ENCODE peak calls at places on chromosomes 12 and 14, in eight cellular contexts. One of them, this sample, is unnamed.

GRCh38 chr12:6788972-6789905 is at the start of gene CD4:
- DNase-seq in T-helper 17 cell: peak
- DNase-seq in A673: no peak
- DNase-seq in stimulated activated CD4-positive, alpha-beta T cell treated with anti-CD3 and anti-CD28 coated beads, Interleukin-1b, Interleukin-23, amount 100 ng/mL, for 24 hours: peak
- DNase-seq in lung microvascular endothelial cell: no peak
- DNase-seq in progenitor cell of endocrine pancreas: no peak
- DNase-seq in EH: peak
- DNase-seq in amniotic stem cell: no peak
- DNase-seq in this sample: peak

GRCh38 chr12:1879633-1880032 is 38.8 kb downstream of the CACNA2D4 start:
- DNase-seq in T-helper 17 cell: no peak
- DNase-seq in A673: no peak
- DNase-seq in stimulated activated CD4-positive, alpha-beta T cell treated with anti-CD3 and anti-CD28 coated beads, Interleukin-1b, Interleukin-23, amount 100 ng/mL, for 24 hours: no peak
- DNase-seq in lung microvascular endothelial cell: no peak
- DNase-seq in progenitor cell of endocrine pancreas: no peak
- DNase-seq in EH: no peak
- DNase-seq in amniotic stem cell: no peak
- DNase-seq in this sample: no peak

GRCh38 chr12:83161451-83161850 is 474.7 kb downstream of the TMTC2 start:
- DNase-seq in T-helper 17 cell: no peak
- DNase-seq in A673: no peak
- DNase-seq in stimulated activated CD4-positive, alpha-beta T cell treated with anti-CD3 and anti-CD28 coated beads, Interleukin-1b, Interleukin-23, amount 100 ng/mL, for 24 hours: no peak
- DNase-seq in lung microvascular endothelial cell: no peak
- DNase-seq in progenitor cell of endocrine pancreas: no peak
- DNase-seq in EH: no peak
- DNase-seq in amniotic stem cell: no peak
- DNase-seq in this sample: no peak

GRCh38 chr12:20264608-20265114 is 103.7 kb upstream of the PDE3A start:
- DNase-seq in T-helper 17 cell: no peak
- DNase-seq in A673: no peak
- DNase-seq in stimulated activated CD4-positive, alpha-beta T cell treated with anti-CD3 and anti-CD28 coated beads, Interleukin-1b, Interleukin-23, amount 100 ng/mL, for 24 hours: no peak
- DNase-seq in lung microvascular endothelial cell: no peak
- DNase-seq in progenitor cell of endocrine pancreas: no peak
- DNase-seq in EH: peak
- DNase-seq in amniotic stem cell: no peak
- DNase-seq in this sample: no peak

GRCh38 chr12:106840217-106840616 is 65.7 kb downstream of the RIC8B start:
- DNase-seq in T-helper 17 cell: no peak
- DNase-seq in A673: peak
- DNase-seq in stimulated activated CD4-positive, alpha-beta T cell treated with anti-CD3 and anti-CD28 coated beads, Interleukin-1b, Interleukin-23, amount 100 ng/mL, for 24 hours: no peak
- DNase-seq in lung microvascular endothelial cell: peak
- DNase-seq in progenitor cell of endocrine pancreas: no peak
- DNase-seq in EH: peak
- DNase-seq in amniotic stem cell: no peak
- DNase-seq in this sample: no peak

GRCh38 chr14:99733551-99734405 is 49.7 kb downstream of the CYP46A1 start:
- DNase-seq in T-helper 17 cell: peak
- DNase-seq in A673: no peak
- DNase-seq in stimulated activated CD4-positive, alpha-beta T cell treated with anti-CD3 and anti-CD28 coated beads, Interleukin-1b, Interleukin-23, amount 100 ng/mL, for 24 hours: no peak
- DNase-seq in lung microvascular endothelial cell: peak
- DNase-seq in progenitor cell of endocrine pancreas: no peak
- DNase-seq in EH: no peak
- DNase-seq in amniotic stem cell: no peak
- DNase-seq in this sample: peak

GRCh38 chr12:101663298-101663697 is 34.1 kb upstream of the CHPT1 start:
- DNase-seq in T-helper 17 cell: no peak
- DNase-seq in A673: no peak
- DNase-seq in stimulated activated CD4-positive, alpha-beta T cell treated with anti-CD3 and anti-CD28 coated beads, Interleukin-1b, Interleukin-23, amount 100 ng/mL, for 24 hours: no peak
- DNase-seq in lung microvascular endothelial cell: no peak
- DNase-seq in progenitor cell of endocrine pancreas: no peak
- DNase-seq in EH: no peak
- DNase-seq in amniotic stem cell: no peak
- DNase-seq in this sample: no peak

GRCh38 chr12:49776413-49776812 is 35.1 kb downstream of the TMBIM6 start:
- DNase-seq in T-helper 17 cell: peak
- DNase-seq in A673: peak
- DNase-seq in stimulated activated CD4-positive, alpha-beta T cell treated with anti-CD3 and anti-CD28 coated beads, Interleukin-1b, Interleukin-23, amount 100 ng/mL, for 24 hours: peak
- DNase-seq in lung microvascular endothelial cell: peak
- DNase-seq in progenitor cell of endocrine pancreas: no peak
- DNase-seq in EH: peak
- DNase-seq in amniotic stem cell: peak
- DNase-seq in this sample: peak

GRCh38 chr14:91004987-91005386 is 55.5 kb downstream of the RPS6KA5 start:
- DNase-seq in T-helper 17 cell: no peak
- DNase-seq in A673: no peak
- DNase-seq in stimulated activated CD4-positive, alpha-beta T cell treated with anti-CD3 and anti-CD28 coated beads, Interleukin-1b, Interleukin-23, amount 100 ng/mL, for 24 hours: no peak
- DNase-seq in lung microvascular endothelial cell: no peak
- DNase-seq in progenitor cell of endocrine pancreas: no peak
- DNase-seq in EH: no peak
- DNase-seq in amniotic stem cell: no peak
- DNase-seq in this sample: no peak

GRCh38 chr14:95701846-95702221 is 12.1 kb downstream of the TCL1A start:
- DNase-seq in T-helper 17 cell: no peak
- DNase-seq in A673: peak
- DNase-seq in stimulated activated CD4-positive, alpha-beta T cell treated with anti-CD3 and anti-CD28 coated beads, Interleukin-1b, Interleukin-23, amount 100 ng/mL, for 24 hours: no peak
- DNase-seq in lung microvascular endothelial cell: peak
- DNase-seq in progenitor cell of endocrine pancreas: no peak
- DNase-seq in EH: peak
- DNase-seq in amniotic stem cell: no peak
- DNase-seq in this sample: no peak

GRCh38 chr14:52111583-52111982 is 42.7 kb upstream of the NID2 start:
- DNase-seq in T-helper 17 cell: no peak
- DNase-seq in A673: no peak
- DNase-seq in stimulated activated CD4-positive, alpha-beta T cell treated with anti-CD3 and anti-CD28 coated beads, Interleukin-1b, Interleukin-23, amount 100 ng/mL, for 24 hours: no peak
- DNase-seq in lung microvascular endothelial cell: no peak
- DNase-seq in progenitor cell of endocrine pancreas: no peak
- DNase-seq in EH: peak
- DNase-seq in amniotic stem cell: no peak
- DNase-seq in this sample: no peak

GRCh38 chr14:94710731-94711130 is 59.2 kb downstream of the GSC start:
- DNase-seq in T-helper 17 cell: no peak
- DNase-seq in A673: no peak
- DNase-seq in stimulated activated CD4-positive, alpha-beta T cell treated with anti-CD3 and anti-CD28 coated beads, Interleukin-1b, Interleukin-23, amount 100 ng/mL, for 24 hours: no peak
- DNase-seq in lung microvascular endothelial cell: no peak
- DNase-seq in progenitor cell of endocrine pancreas: no peak
- DNase-seq in EH: no peak
- DNase-seq in amniotic stem cell: no peak
- DNase-seq in this sample: no peak

GRCh38 chr14:38297681-38298080 is 41.8 kb upstream of the CLEC14A start:
- DNase-seq in T-helper 17 cell: no peak
- DNase-seq in A673: no peak
- DNase-seq in stimulated activated CD4-positive, alpha-beta T cell treated with anti-CD3 and anti-CD28 coated beads, Interleukin-1b, Interleukin-23, amount 100 ng/mL, for 24 hours: no peak
- DNase-seq in lung microvascular endothelial cell: peak
- DNase-seq in progenitor cell of endocrine pancreas: no peak
- DNase-seq in EH: peak
- DNase-seq in amniotic stem cell: no peak
- DNase-seq in this sample: no peak

GRCh38 chr14:98501335-98501734 is 770.7 kb downstream of the BCL11B start:
- DNase-seq in T-helper 17 cell: no peak
- DNase-seq in A673: no peak
- DNase-seq in stimulated activated CD4-positive, alpha-beta T cell treated with anti-CD3 and anti-CD28 coated beads, Interleukin-1b, Interleukin-23, amount 100 ng/mL, for 24 hours: no peak
- DNase-seq in lung microvascular endothelial cell: no peak
- DNase-seq in progenitor cell of endocrine pancreas: no peak
- DNase-seq in EH: no peak
- DNase-seq in amniotic stem cell: no peak
- DNase-seq in this sample: no peak

GRCh38 chr12:57454566-57455373 is at the start of gene INHBE:
- DNase-seq in T-helper 17 cell: no peak
- DNase-seq in A673: peak
- DNase-seq in stimulated activated CD4-positive, alpha-beta T cell treated with anti-CD3 and anti-CD28 coated beads, Interleukin-1b, Interleukin-23, amount 100 ng/mL, for 24 hours: no peak
- DNase-seq in lung microvascular endothelial cell: no peak
- DNase-seq in progenitor cell of endocrine pancreas: no peak
- DNase-seq in EH: peak
- DNase-seq in amniotic stem cell: no peak
- DNase-seq in this sample: no peak

GRCh38 chr12:114166360-114166759 is 200.2 kb upstream of the RBM19 start:
- DNase-seq in T-helper 17 cell: no peak
- DNase-seq in A673: peak
- DNase-seq in stimulated activated CD4-positive, alpha-beta T cell treated with anti-CD3 and anti-CD28 coated beads, Interleukin-1b, Interleukin-23, amount 100 ng/mL, for 24 hours: no peak
- DNase-seq in lung microvascular endothelial cell: no peak
- DNase-seq in progenitor cell of endocrine pancreas: peak
- DNase-seq in EH: peak
- DNase-seq in amniotic stem cell: peak
- DNase-seq in this sample: no peak

GRCh38 chr14:58638231-58639205 is 756 bp downstream of the DACT1 start:
- DNase-seq in T-helper 17 cell: no peak
- DNase-seq in A673: peak
- DNase-seq in stimulated activated CD4-positive, alpha-beta T cell treated with anti-CD3 and anti-CD28 coated beads, Interleukin-1b, Interleukin-23, amount 100 ng/mL, for 24 hours: no peak
- DNase-seq in lung microvascular endothelial cell: peak
- DNase-seq in progenitor cell of endocrine pancreas: no peak
- DNase-seq in EH: peak
- DNase-seq in amniotic stem cell: no peak
- DNase-seq in this sample: peak

GRCh38 chr14:100628225-100628624 is 41.0 kb upstream of the BEGAIN start:
- DNase-seq in T-helper 17 cell: no peak
- DNase-seq in A673: no peak
- DNase-seq in stimulated activated CD4-positive, alpha-beta T cell treated with anti-CD3 and anti-CD28 coated beads, Interleukin-1b, Interleukin-23, amount 100 ng/mL, for 24 hours: no peak
- DNase-seq in lung microvascular endothelial cell: no peak
- DNase-seq in progenitor cell of endocrine pancreas: no peak
- DNase-seq in EH: no peak
- DNase-seq in amniotic stem cell: no peak
- DNase-seq in this sample: no peak

GRCh38 chr12:129871991-129872969 is 31.5 kb downstream of the TMEM132D start:
- DNase-seq in T-helper 17 cell: no peak
- DNase-seq in A673: peak
- DNase-seq in stimulated activated CD4-positive, alpha-beta T cell treated with anti-CD3 and anti-CD28 coated beads, Interleukin-1b, Interleukin-23, amount 100 ng/mL, for 24 hours: no peak
- DNase-seq in lung microvascular endothelial cell: no peak
- DNase-seq in progenitor cell of endocrine pancreas: no peak
- DNase-seq in EH: no peak
- DNase-seq in amniotic stem cell: no peak
- DNase-seq in this sample: no peak

GRCh38 chr12:52570511-52570910 is 3.1 kb downstream of the KRT74 start:
- DNase-seq in T-helper 17 cell: no peak
- DNase-seq in A673: no peak
- DNase-seq in stimulated activated CD4-positive, alpha-beta T cell treated with anti-CD3 and anti-CD28 coated beads, Interleukin-1b, Interleukin-23, amount 100 ng/mL, for 24 hours: no peak
- DNase-seq in lung microvascular endothelial cell: no peak
- DNase-seq in progenitor cell of endocrine pancreas: no peak
- DNase-seq in EH: no peak
- DNase-seq in amniotic stem cell: no peak
- DNase-seq in this sample: no peak

GRCh38 chr14:37089410-37089809 is 83.0 kb downstream of the SLC25A21 start:
- DNase-seq in T-helper 17 cell: no peak
- DNase-seq in A673: peak
- DNase-seq in stimulated activated CD4-positive, alpha-beta T cell treated with anti-CD3 and anti-CD28 coated beads, Interleukin-1b, Interleukin-23, amount 100 ng/mL, for 24 hours: no peak
- DNase-seq in lung microvascular endothelial cell: no peak
- DNase-seq in progenitor cell of endocrine pancreas: no peak
- DNase-seq in EH: no peak
- DNase-seq in amniotic stem cell: no peak
- DNase-seq in this sample: no peak

GRCh38 chr12:81209001-81209400 is 131.1 kb downstream of the ACSS3 start:
- DNase-seq in T-helper 17 cell: no peak
- DNase-seq in A673: no peak
- DNase-seq in stimulated activated CD4-positive, alpha-beta T cell treated with anti-CD3 and anti-CD28 coated beads, Interleukin-1b, Interleukin-23, amount 100 ng/mL, for 24 hours: no peak
- DNase-seq in lung microvascular endothelial cell: peak
- DNase-seq in progenitor cell of endocrine pancreas: no peak
- DNase-seq in EH: peak
- DNase-seq in amniotic stem cell: peak
- DNase-seq in this sample: no peak

GRCh38 chr12:53738834-53739284 is 11.6 kb upstream of the CALCOCO1 start:
- DNase-seq in T-helper 17 cell: no peak
- DNase-seq in A673: no peak
- DNase-seq in stimulated activated CD4-positive, alpha-beta T cell treated with anti-CD3 and anti-CD28 coated beads, Interleukin-1b, Interleukin-23, amount 100 ng/mL, for 24 hours: no peak
- DNase-seq in lung microvascular endothelial cell: no peak
- DNase-seq in progenitor cell of endocrine pancreas: no peak
- DNase-seq in EH: no peak
- DNase-seq in amniotic stem cell: no peak
- DNase-seq in this sample: no peak

GRCh38 chr14:34593740-34594375 is 36.1 kb downstream of the SNX6 start:
- DNase-seq in T-helper 17 cell: no peak
- DNase-seq in A673: no peak
- DNase-seq in stimulated activated CD4-positive, alpha-beta T cell treated with anti-CD3 and anti-CD28 coated beads, Interleukin-1b, Interleukin-23, amount 100 ng/mL, for 24 hours: no peak
- DNase-seq in lung microvascular endothelial cell: no peak
- DNase-seq in progenitor cell of endocrine pancreas: no peak
- DNase-seq in EH: peak
- DNase-seq in amniotic stem cell: peak
- DNase-seq in this sample: no peak

GRCh38 chr14:103260629-103261124 is 73.4 kb upstream of the EIF5 start:
- DNase-seq in T-helper 17 cell: no peak
- DNase-seq in A673: peak
- DNase-seq in stimulated activated CD4-positive, alpha-beta T cell treated with anti-CD3 and anti-CD28 coated beads, Interleukin-1b, Interleukin-23, amount 100 ng/mL, for 24 hours: no peak
- DNase-seq in lung microvascular endothelial cell: peak
- DNase-seq in progenitor cell of endocrine pancreas: no peak
- DNase-seq in EH: peak
- DNase-seq in amniotic stem cell: no peak
- DNase-seq in this sample: no peak

GRCh38 chr12:32548691-32549412 is 130.2 kb upstream of the DNM1L start:
- DNase-seq in T-helper 17 cell: no peak
- DNase-seq in A673: no peak
- DNase-seq in stimulated activated CD4-positive, alpha-beta T cell treated with anti-CD3 and anti-CD28 coated beads, Interleukin-1b, Interleukin-23, amount 100 ng/mL, for 24 hours: no peak
- DNase-seq in lung microvascular endothelial cell: no peak
- DNase-seq in progenitor cell of endocrine pancreas: no peak
- DNase-seq in EH: peak
- DNase-seq in amniotic stem cell: no peak
- DNase-seq in this sample: no peak

GRCh38 chr12:82351390-82351789 is 6.8 kb downstream of the CCDC59 start:
- DNase-seq in T-helper 17 cell: no peak
- DNase-seq in A673: no peak
- DNase-seq in stimulated activated CD4-positive, alpha-beta T cell treated with anti-CD3 and anti-CD28 coated beads, Interleukin-1b, Interleukin-23, amount 100 ng/mL, for 24 hours: no peak
- DNase-seq in lung microvascular endothelial cell: no peak
- DNase-seq in progenitor cell of endocrine pancreas: no peak
- DNase-seq in EH: no peak
- DNase-seq in amniotic stem cell: no peak
- DNase-seq in this sample: no peak

GRCh38 chr12:1574863-1575254 is 19.5 kb downstream of the FBXL14 start:
- DNase-seq in T-helper 17 cell: no peak
- DNase-seq in A673: no peak
- DNase-seq in stimulated activated CD4-positive, alpha-beta T cell treated with anti-CD3 and anti-CD28 coated beads, Interleukin-1b, Interleukin-23, amount 100 ng/mL, for 24 hours: no peak
- DNase-seq in lung microvascular endothelial cell: no peak
- DNase-seq in progenitor cell of endocrine pancreas: no peak
- DNase-seq in EH: no peak
- DNase-seq in amniotic stem cell: no peak
- DNase-seq in this sample: no peak

GRCh38 chr14:59333668-59334067 is 131.5 kb downstream of the GPR135 start:
- DNase-seq in T-helper 17 cell: no peak
- DNase-seq in A673: peak
- DNase-seq in stimulated activated CD4-positive, alpha-beta T cell treated with anti-CD3 and anti-CD28 coated beads, Interleukin-1b, Interleukin-23, amount 100 ng/mL, for 24 hours: no peak
- DNase-seq in lung microvascular endothelial cell: peak
- DNase-seq in progenitor cell of endocrine pancreas: no peak
- DNase-seq in EH: peak
- DNase-seq in amniotic stem cell: peak
- DNase-seq in this sample: no peak

GRCh38 chr12:49702676-49703228 is 4.5 kb downstream of the FMNL3 start:
- DNase-seq in T-helper 17 cell: no peak
- DNase-seq in A673: no peak
- DNase-seq in stimulated activated CD4-positive, alpha-beta T cell treated with anti-CD3 and anti-CD28 coated beads, Interleukin-1b, Interleukin-23, amount 100 ng/mL, for 24 hours: no peak
- DNase-seq in lung microvascular endothelial cell: no peak
- DNase-seq in progenitor cell of endocrine pancreas: no peak
- DNase-seq in EH: peak
- DNase-seq in amniotic stem cell: no peak
- DNase-seq in this sample: no peak

GRCh38 chr14:71720978-71721624 is 211.1 kb upstream of the RGS6 start:
- DNase-seq in T-helper 17 cell: no peak
- DNase-seq in A673: peak
- DNase-seq in stimulated activated CD4-positive, alpha-beta T cell treated with anti-CD3 and anti-CD28 coated beads, Interleukin-1b, Interleukin-23, amount 100 ng/mL, for 24 hours: no peak
- DNase-seq in lung microvascular endothelial cell: peak
- DNase-seq in progenitor cell of endocrine pancreas: no peak
- DNase-seq in EH: peak
- DNase-seq in amniotic stem cell: peak
- DNase-seq in this sample: no peak

GRCh38 chr12:70955415-70955814 is 34.9 kb upstream of the PTPRR start:
- DNase-seq in T-helper 17 cell: no peak
- DNase-seq in A673: no peak
- DNase-seq in stimulated activated CD4-positive, alpha-beta T cell treated with anti-CD3 and anti-CD28 coated beads, Interleukin-1b, Interleukin-23, amount 100 ng/mL, for 24 hours: no peak
- DNase-seq in lung microvascular endothelial cell: no peak
- DNase-seq in progenitor cell of endocrine pancreas: no peak
- DNase-seq in EH: no peak
- DNase-seq in amniotic stem cell: no peak
- DNase-seq in this sample: no peak

GRCh38 chr14:105323663-105324062 is 9.1 kb downstream of the PACS2 start:
- DNase-seq in T-helper 17 cell: no peak
- DNase-seq in A673: no peak
- DNase-seq in stimulated activated CD4-positive, alpha-beta T cell treated with anti-CD3 and anti-CD28 coated beads, Interleukin-1b, Interleukin-23, amount 100 ng/mL, for 24 hours: no peak
- DNase-seq in lung microvascular endothelial cell: no peak
- DNase-seq in progenitor cell of endocrine pancreas: no peak
- DNase-seq in EH: no peak
- DNase-seq in amniotic stem cell: no peak
- DNase-seq in this sample: no peak

GRCh38 chr14:77098470-77099353 is 654 bp downstream of the CIPC start:
- DNase-seq in T-helper 17 cell: no peak
- DNase-seq in A673: no peak
- DNase-seq in stimulated activated CD4-positive, alpha-beta T cell treated with anti-CD3 and anti-CD28 coated beads, Interleukin-1b, Interleukin-23, amount 100 ng/mL, for 24 hours: peak
- DNase-seq in lung microvascular endothelial cell: peak
- DNase-seq in progenitor cell of endocrine pancreas: no peak
- DNase-seq in EH: peak
- DNase-seq in amniotic stem cell: no peak
- DNase-seq in this sample: no peak

This sample was measured in left lung.